ENCODE peak calls at places on chromosomes 12 and 14, in seven cellular contexts. Q, U, R, L, H, E and O are unnamed samples. For H3K36me3 and H3K27me3, the result is how much of the 10 kb centered on the place peaks cover.

GRCh38 chr14:21231020-21231652 is 38.1 kb downstream of the HNRNPC start:
- DNase-seq in Q (no peak), U (no peak), R (no peak), L (no peak), H (no peak), E (no peak), O (no peak)

GRCh38 chr14:92039073-92039719 is 663 bp downstream of the TRIP11 start:
- DNase-seq in Q (peak), U (peak), R (no peak), L (no peak), H (peak), E (peak), O (peak)

GRCh38 chr12:30046376-30046775 is 262.6 kb upstream of the TMTC1 start:
- DNase-seq in Q (no peak), U (no peak), R (no peak), L (no peak), H (no peak), E (no peak), O (no peak)

GRCh38 chr14:74658535-74659130 is 46.6 kb upstream of the LTBP2 start:
- DNase-seq in Q (no peak), U (no peak), R (no peak), L (no peak), H (no peak), E (no peak), O (no peak)

GRCh38 chr14:72717220-72717619 is 176.7 kb downstream of the DPF3 start:
- DNase-seq in Q (no peak), U (no peak), R (no peak), L (no peak), H (no peak), E (no peak), O (no peak)

GRCh38 chr14:105421723-105422615 is 2.3 kb downstream of the MTA1 start:
- DNase-seq in Q (no peak), U (no peak), R (no peak), L (no peak), H (no peak), E (no peak), O (no peak)

GRCh38 chr12:94676011-94676709 is 25.8 kb upstream of the TMCC3 start:
- DNase-seq in Q (no peak), U (no peak), R (peak), L (no peak), H (peak), E (no peak), O (no peak)

GRCh38 chr14:102554835-102555819 is 37.3 kb upstream of the RCOR1 start:
- DNase-seq in Q (no peak), U (no peak), R (peak), L (peak), H (peak), E (peak), O (no peak)

GRCh38 chr12:124774462-124775167 is 89.0 kb downstream of the SCARB1 start:
- DNase-seq in Q (no peak), U (no peak), R (no peak), L (peak), H (no peak), E (no peak), O (peak)

GRCh38 chr12:27434673-27435565 is 11.6 kb upstream of the SMCO2 start:
- DNase-seq in Q (no peak), U (no peak), R (no peak), L (peak), H (peak), E (no peak), O (no peak)

GRCh38 chr12:80509781-80510556 is 65.9 kb downstream of the PTPRQ start:
- DNase-seq in Q (no peak), U (no peak), R (no peak), L (peak), H (no peak), E (no peak), O (peak)

GRCh38 chr12:40749863-40750262 is 57.6 kb downstream of the CNTN1 start:
- DNase-seq in Q (no peak), U (no peak), R (no peak), L (no peak), H (no peak), E (no peak), O (no peak)

GRCh38 chr12:103886398-103886797 is 43.8 kb upstream of the HSP90B1 start:
- DNase-seq in Q (no peak), U (no peak), R (no peak), L (no peak), H (no peak), E (no peak), O (no peak)

GRCh38 chr14:23296012-23296777 is 6.5 kb downstream of the PPP1R3E start:
- DNase-seq in Q (peak), U (no peak), R (no peak), L (no peak), H (no peak), E (no peak), O (no peak)

GRCh38 chr12:25840678-25841077 is 117.8 kb upstream of the RASSF8 start:
- DNase-seq in Q (no peak), U (no peak), R (peak), L (no peak), H (no peak), E (no peak), O (peak)

GRCh38 chr12:128827724-128828123 is 4.0 kb upstream of the SLC15A4 start:
- DNase-seq in Q (no peak), U (no peak), R (no peak), L (no peak), H (no peak), E (no peak), O (no peak)

GRCh38 chr12:69569236-69569635 is 16.0 kb upstream of the CCT2 start:
- DNase-seq in Q (no peak), U (no peak), R (no peak), L (no peak), H (no peak), E (no peak), O (no peak)

GRCh38 chr12:106118-106561 is 39.6 kb downstream of the IQSEC3 start:
- DNase-seq in Q (no peak), U (peak), R (peak), L (no peak), H (no peak), E (no peak), O (no peak)

GRCh38 chr12:63387736-63388135 is 236.7 kb upstream of the AVPR1A start:
- DNase-seq in Q (no peak), U (no peak), R (no peak), L (no peak), H (no peak), E (no peak), O (no peak)

GRCh38 chr12:32515137-32515860 is 115.9 kb downstream of the FGD4 start:
- DNase-seq in Q (no peak), U (no peak), R (no peak), L (no peak), H (peak), E (no peak), O (no peak)

GRCh38 chr12:130619378-130619970 is 96.6 kb downstream of the RIMBP2 start:
- DNase-seq in Q (no peak), U (no peak), R (no peak), L (peak), H (peak), E (no peak), O (no peak)

GRCh38 chr12:51814311-51815088 is 34.0 kb downstream of the FIGNL2 start:
- DNase-seq in Q (no peak), U (peak), R (peak), L (peak), H (peak), E (peak), O (peak)

GRCh38 chr12:80936642-80937390 is 918 bp downstream of the LIN7A start:
- DNase-seq in Q (peak), U (peak), R (peak), L (peak), H (peak), E (peak), O (peak)

GRCh38 chr14:94372021-94372605 is 16.3 kb downstream of the SERPINA1 start:
- DNase-seq in Q (no peak), U (no peak), R (no peak), L (no peak), H (no peak), E (no peak), O (no peak)

GRCh38 chr14:68791078-68791983 is 1.5 kb downstream of the ZFP36L1 start:
- DNase-seq in Q (peak), U (no peak), R (no peak), L (no peak), H (peak), E (no peak), O (no peak)

GRCh38 chr12:99810718-99811593 is 163.4 kb downstream of the GARIN6 start:
- DNase-seq in Q (no peak), U (peak), R (no peak), L (peak), H (peak), E (no peak), O (peak)

GRCh38 chr14:51953996-51954395 is 35.4 kb upstream of the RTRAF start:
- DNase-seq in Q (no peak), U (no peak), R (no peak), L (no peak), H (no peak), E (no peak), O (no peak)
- H3K36me3 ChIP-seq in Q (under half), U (under half), R (under half), L (under half), H (under half), E (under half), O (under half)

DNA sequence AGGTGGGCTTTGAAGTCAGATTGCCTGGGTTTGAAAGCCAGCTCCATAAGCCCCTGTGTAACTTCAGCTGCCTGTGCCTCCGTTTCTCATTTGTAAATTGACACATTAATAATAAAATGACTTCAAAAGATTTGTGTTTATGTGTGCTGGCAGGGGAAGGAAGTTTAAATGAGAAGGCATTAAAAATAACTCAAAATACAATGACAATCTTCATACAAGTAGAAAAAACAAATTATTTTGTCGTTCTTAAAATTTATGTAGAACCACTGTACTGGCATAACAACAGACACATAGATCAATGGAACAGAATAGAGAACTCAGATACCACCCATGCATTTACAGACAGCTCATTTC is 83.0 kb downstream of the PPM1A start:
- DNase-seq in Q (no peak), U (no peak), R (no peak), L (no peak), H (no peak), E (no peak), O (no peak)
- H3K4me3 ChIP-seq in Q (peak), U (no peak), R (no peak), L (no peak), H (no peak), E (no peak), O (no peak)

GRCh38 chr12:13478650-13479181 is 282.2 kb downstream of the EMP1 start:
- DNase-seq in Q (no peak), U (no peak), R (no peak), L (no peak), H (no peak), E (no peak), O (no peak)
- H3K27me3 ChIP-seq in Q (under half), U (under half), R (under half), L (under half), H (under half), E (under half), O (under half)

GRCh38 chr12:48827026-48827425 is 8.7 kb downstream of the CACNB3 start:
- DNase-seq in Q (no peak), U (no peak), R (no peak), L (no peak), H (no peak), E (no peak), O (no peak)
- H3K36me3 ChIP-seq in Q (under half), U (under half), R (half or more), L (under half), H (under half), E (half or more), O (under half)